ENCODE peak calls at places on chromosomes 13 and 19, in five cellular contexts. Q, C, O, G and M are unnamed samples.

GRCh38 chr13:37070956-37071355 is 11.5 kb upstream of the SUPT20H start:
- DNase-seq in G (peak; percentile 56), C (no peak), Q (no peak), O (no peak), M (no peak)

GRCh38 chr19:45156231-45156630 is 4.6 kb downstream of the NKPD1 start:
- DNase-seq in O (no peak), Q (no peak), C (no peak), G (no peak), M (no peak)

GRCh38 chr13:74641586-74641985 is 507.4 kb upstream of the KLF12 start:
- DNase-seq in O (no peak), G (peak; percentile 84), Q (no peak), C (no peak), M (no peak)

GRCh38 chr19:53057904-53058579 is 13.5 kb downstream of the ERVV-2 start:
- DNase-seq in G (no peak), Q (peak; percentile 90), C (no peak), O (no peak), M (no peak)

GRCh38 chr19:31214086-31214485 is 135.2 kb downstream of the TSHZ3 start:
- DNase-seq in C (peak; percentile 37), Q (no peak), G (peak; percentile 100), O (peak; percentile 84), M (no peak)

GRCh38 chr19:24029941-24030636 is 56.9 kb upstream of the ZNF254 start:
- DNase-seq in O (no peak), C (no peak), G (no peak), Q (no peak), M (no peak)

GRCh38 chr13:110109910-110110309 is 197.0 kb downstream of the COL4A1 start:
- DNase-seq in C (no peak), Q (no peak), G (peak; percentile 96), O (no peak), M (no peak)

GRCh38 chr13:65966991-65967451 is 1263.1 kb downstream of the PCDH9 start:
- DNase-seq in O (peak; percentile 66), C (no peak), G (peak; percentile 36), Q (no peak), M (no peak)

GRCh38 chr19:4816388-4817165 is 14.9 kb downstream of the TICAM1 start:
- DNase-seq in Q (no peak), G (no peak), C (no peak), O (no peak), M (no peak)

GRCh38 chr13:112947796-112948195 is 21.2 kb upstream of the MCF2L start:
- DNase-seq in C (no peak), O (no peak), G (no peak), Q (no peak), M (no peak)

GRCh38 chr13:61685683-61686013 is 270.0 kb upstream of the PCDH20 start:
- DNase-seq in O (peak; percentile 24), Q (no peak), C (no peak), G (no peak), M (peak; percentile 20)

GRCh38 chr19:282501-282900 is 8.7 kb downstream of the PLPP2 start:
- DNase-seq in Q (no peak), G (no peak), C (no peak), O (no peak), M (no peak)

GRCh38 chr19:56199686-56200085 is 2.1 kb upstream of the ZSCAN5B start:
- DNase-seq in C (no peak), O (no peak), G (no peak), Q (no peak), M (no peak)

GRCh38 chr13:44458313-44458975 is 84.8 kb downstream of the SERP2 start:
- DNase-seq in O (no peak), Q (no peak), G (no peak), C (no peak), M (no peak)

GRCh38 chr19:40347476-40348124 is 597 bp downstream of the C19orf47 start:
- DNase-seq in G (no peak), C (no peak), O (no peak), Q (no peak), M (no peak)

GRCh38 chr13:38582133-38582532 is 104.7 kb upstream of the FREM2 start:
- DNase-seq in C (peak; percentile 33), O (peak; percentile 32), G (peak; percentile 38), Q (no peak), M (peak; percentile 33)

GRCh38 chr19:5719274-5719960 is 529 bp downstream of the LONP1 start:
- DNase-seq in Q (peak; percentile 49), C (peak; percentile 35), G (peak; percentile 19), O (no peak), M (no peak)

GRCh38 chr19:2802826-2803225 is 16.8 kb upstream of the ZNF554 start:
- DNase-seq in O (no peak), C (no peak), G (no peak), Q (no peak), M (no peak)

DNA sequence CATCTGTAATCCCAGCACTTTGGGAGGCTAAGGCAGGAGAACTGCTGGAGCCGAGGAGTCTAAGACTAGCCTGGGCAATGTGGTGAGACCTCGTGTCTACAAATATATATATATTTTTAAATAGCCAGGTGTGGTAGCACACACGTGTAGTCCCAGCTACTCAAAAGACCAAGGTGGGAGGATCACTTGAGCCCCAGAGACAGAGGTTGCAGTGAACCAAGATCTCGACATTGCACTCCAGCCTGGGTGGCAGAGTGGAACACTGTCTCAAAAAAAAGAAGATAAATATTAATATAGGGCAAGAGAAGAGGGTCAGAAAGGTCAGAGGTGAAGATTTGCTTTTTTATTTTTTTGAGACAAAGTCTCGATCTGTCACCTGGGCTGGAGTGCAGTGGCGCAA is 5.5 kb upstream of the MRPL4 start:
- DNase-seq in O (no peak), Q (no peak), C (no peak), G (no peak), M (no peak)
- H3K4me2 ChIP-seq in O (no peak overlapping the region), Q (no peak overlapping the region), C (no peak overlapping the region), G (no peak overlapping the region), M (no peak overlapping the region)

GRCh38 chr13:31172535-31172934 is 10.8 kb upstream of the HSPH1 start:
- DNase-seq in G (peak; percentile 90), Q (no peak), C (no peak), O (peak; percentile 76), M (no peak)
- H3K4me3 ChIP-seq in G (no peak overlapping the region), Q (no peak overlapping the region), C (no peak overlapping the region), O (no peak overlapping the region), M (no peak overlapping the region)

GRCh38 chr13:50080158-50080855 is 65.1 kb downstream of the KCNRG start:
- DNase-seq in O (peak; percentile 37), G (peak; percentile 50), C (peak; percentile 7), Q (no peak), M (peak; percentile 11)

GRCh38 chr13:50079278-50080157 is 64.3 kb downstream of the KCNRG start:
- DNase-seq in G (no peak), Q (no peak), C (no peak), O (no peak), M (no peak)

GRCh38 chr13:50081899-50082425 is 66.7 kb downstream of the KCNRG start:
- DNase-seq in C (peak; percentile 92), Q (peak; percentile 98), G (peak; percentile 98), O (peak; percentile 97), M (peak; percentile 100)

GRCh38 chr13:50081106-50081898 is 66.1 kb downstream of the KCNRG start:
- DNase-seq in Q (peak; percentile 76), C (peak; percentile 14), O (peak; percentile 43), G (no peak), M (no peak)

GRCh38 chr13:50080856-50081105 is 65.5 kb downstream of the KCNRG start:
- DNase-seq in C (peak; percentile 15), Q (no peak), G (no peak), O (no peak), M (peak; percentile 27)
- H3K4me1 ChIP-seq in C (peaks cover 5% of the 10 kb centered on the region), Q (peaks cover 6% of the 10 kb centered on the region), G (peaks cover 10% of the 10 kb centered on the region), O (peaks cover 30% of the 10 kb centered on the region), M (peaks cover 1% of the 10 kb centered on the region)

DNA sequence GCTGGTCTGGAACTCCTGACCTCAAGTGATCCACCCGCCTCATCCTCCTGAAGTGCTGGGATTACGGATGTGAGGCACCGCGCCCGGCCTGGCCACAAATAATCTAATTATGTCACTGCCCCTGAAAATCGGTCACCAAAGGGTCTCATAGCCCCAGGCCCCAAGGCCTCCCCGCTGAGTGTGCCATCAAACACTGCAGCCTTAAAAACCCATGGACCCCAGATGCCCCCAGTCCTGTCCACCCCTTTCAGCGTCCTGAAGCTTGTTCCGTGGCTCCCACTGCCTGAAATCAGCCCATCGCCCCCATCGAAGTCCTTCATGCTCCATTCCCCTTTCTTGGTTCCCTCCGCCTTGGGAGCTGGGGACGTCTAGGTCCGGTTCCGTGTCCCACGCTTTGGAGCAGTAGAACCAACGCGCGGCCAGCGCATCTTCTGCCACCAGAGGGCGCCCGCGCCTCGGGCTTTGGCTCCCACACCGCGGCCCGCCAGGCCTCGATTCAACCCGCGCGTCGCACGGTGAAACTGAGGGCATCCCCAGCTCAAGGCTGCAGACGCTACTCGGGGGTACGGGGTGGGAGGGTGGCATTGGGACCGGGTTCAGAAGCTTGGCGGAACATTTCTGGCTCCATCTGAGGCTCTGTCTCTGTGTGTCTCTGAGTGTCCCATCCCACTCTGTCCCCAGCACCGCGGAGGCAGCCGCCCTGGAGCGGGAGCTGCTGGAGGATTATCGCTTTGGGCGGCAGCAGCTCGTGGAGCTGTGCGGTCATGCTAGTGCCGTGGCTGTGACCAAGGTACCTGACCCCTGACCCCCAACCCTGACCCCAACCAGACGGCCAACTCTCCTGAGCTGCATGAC is 3.5 kb downstream of the YJEFN3 start:
- DNase-seq in C (peak; percentile 66), G (peak; percentile 33), Q (peak; percentile 97), O (peak; percentile 53), M (peak; percentile 71)
- H3K4me2 ChIP-seq in C (peak overlapping the region; percentile 26), G (no peak overlapping the region), Q (no peak overlapping the region), O (no peak overlapping the region), M (no peak overlapping the region)

GRCh38 chr13:33879044-33879596 is 61.2 kb downstream of the RFC3 start:
- DNase-seq in G (no peak), O (no peak), C (no peak), Q (no peak), M (no peak)
- H3K4me3 ChIP-seq in G (no peak overlapping the region), O (no peak overlapping the region), C (no peak overlapping the region), Q (no peak overlapping the region), M (no peak overlapping the region)